ENCODE peak calls at places on chromosomes 12 and 14, in eight cellular contexts. J is tibial nerve, K is neural progenitor cell, M is HCT116, D is PC-3, O is pancreas, X is Peyer's patch, G is ovary. A is an unnamed sample. For H3K4me1 and H3K9me3, the result is how much of the 10 kb centered on the place peaks cover.

GRCh38 chr14:61321385-61322010 is at the start of gene PRKCH:
- DNase-seq in X (peak), M (peak), K (peak), G (peak), D (peak), O (peak), J (peak), A (peak)

GRCh38 chr12:125518074-125518473 is 452.8 kb downstream of the AACS start:
- DNase-seq in K (peak), M (no peak), G (no peak), J (no peak), D (no peak), O (peak), X (no peak), A (no peak)

GRCh38 chr12:116876151-116876869 is 4.9 kb downstream of the HRK start:
- DNase-seq in O (no peak), G (no peak), D (no peak), X (no peak), M (no peak), J (no peak), K (peak), A (no peak)

GRCh38 chr12:111312016-111312415 is 56.9 kb downstream of the PHETA1 start:
- DNase-seq in K (no peak), M (no peak), X (no peak), D (no peak), O (no peak), J (no peak), G (no peak), A (no peak)

GRCh38 chr12:80101126-80101525 is 1.8 kb downstream of the OTOGL start:
- DNase-seq in M (no peak), O (no peak), G (no peak), D (peak), K (no peak), J (no peak), X (no peak), A (no peak)

GRCh38 chr12:53069621-53070410 is 9.4 kb downstream of the SPRYD3 start:
- DNase-seq in G (peak), K (no peak), X (no peak), M (no peak), D (no peak), J (peak), O (peak), A (no peak)

GRCh38 chr12:5514016-5514415 is 82.1 kb downstream of the NTF3 start:
- DNase-seq in M (no peak), K (no peak), D (no peak), X (no peak), G (peak), O (no peak), J (no peak), A (no peak)

GRCh38 chr12:57135939-57136338 is 7.7 kb downstream of the LRP1 start:
- DNase-seq in D (no peak), M (no peak), J (no peak), O (no peak), K (peak), G (peak), X (no peak), A (no peak)

GRCh38 chr12:73384592-73384991 is 1112.4 kb downstream of the TRHDE start:
- DNase-seq in X (no peak), K (no peak), D (no peak), O (no peak), G (no peak), M (no peak), J (no peak), A (no peak)

GRCh38 chr14:50794063-50794645 is 36.8 kb downstream of the NIN start:
- DNase-seq in J (no peak), K (no peak), D (no peak), O (no peak), X (no peak), M (no peak), G (no peak), A (no peak)

GRCh38 chr12:80100566-80100965 is 1.2 kb downstream of the OTOGL start:
- DNase-seq in O (no peak), X (no peak), K (no peak), G (no peak), M (no peak), D (peak), J (no peak), A (no peak)

GRCh38 chr14:33679461-33680225 is 271.2 kb downstream of the EGLN3 start:
- DNase-seq in J (no peak), G (no peak), M (no peak), O (no peak), D (peak), X (no peak), K (no peak), A (no peak)
- H3K4me1 ChIP-seq in J (under half), G (under half), M (under half), O (under half), D (half or more), X (under half), K (under half), A (under half)

DNA sequence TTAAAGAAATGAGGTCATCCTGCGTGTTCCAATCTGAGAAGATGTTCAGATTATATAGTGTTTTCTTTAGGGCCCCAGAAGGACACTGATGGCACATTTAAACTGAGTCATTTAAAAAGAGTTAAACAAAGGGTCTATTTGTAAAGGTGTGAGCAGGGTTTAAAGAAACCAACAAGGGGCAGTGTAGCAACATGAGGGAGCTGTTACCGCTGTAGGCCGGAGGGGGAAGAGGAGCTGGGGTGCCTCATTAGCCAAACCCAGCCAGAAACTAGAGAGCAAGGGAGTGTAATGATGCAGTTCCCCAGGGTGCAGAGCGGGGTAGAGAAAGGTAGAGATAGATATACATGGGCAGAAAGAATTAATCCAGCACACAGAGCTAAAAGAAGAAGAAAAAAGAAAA is 160.4 kb downstream of the TBX5 start:
- DNase-seq in M (no peak), O (no peak), D (no peak), J (no peak), G (no peak), K (peak), X (no peak), A (no peak)
- TF ChIP-seq CTCF in M (peak), O (no peak), D (no peak), J (no peak), G (no peak), K (peak), X (no peak), A (no peak)

DNA sequence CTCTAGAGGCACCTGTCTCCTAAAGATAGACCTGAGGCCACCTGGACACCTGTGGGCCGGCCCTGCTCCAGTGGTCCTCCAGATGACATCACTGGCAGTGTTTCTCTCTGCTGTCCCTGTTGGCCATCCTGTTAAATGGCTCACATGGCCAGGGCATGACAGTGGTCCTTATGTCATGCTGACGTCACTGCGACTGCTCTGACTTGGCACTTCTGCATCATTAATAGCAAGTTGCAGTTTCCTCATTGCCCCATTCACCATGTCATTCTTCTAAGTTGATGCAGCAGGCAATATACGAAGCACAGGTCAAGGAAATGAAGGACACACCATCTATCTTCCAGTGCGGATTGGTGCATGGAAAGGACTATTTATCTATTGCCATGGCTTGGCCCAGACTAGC is 1468.5 kb upstream of the TMEM132C start:
- DNase-seq in J (no peak), G (no peak), M (no peak), D (no peak), K (no peak), X (no peak), O (no peak), A (no peak)
- H3K9me3 ChIP-seq in J (under half), G (under half), M (under half), D (under half), K (under half), X (under half), O (under half), A (under half)

GRCh38 chr14:95483843-95484165 is 32.6 kb downstream of the SYNE3 start:
- DNase-seq in M (no peak), K (no peak), J (no peak), G (no peak), O (no peak), D (no peak), X (no peak), A (no peak)
- H3K4me1 ChIP-seq in M (under half), K (under half), J (under half), G (under half), O (under half), D (under half), X (under half), A (under half)

DNA sequence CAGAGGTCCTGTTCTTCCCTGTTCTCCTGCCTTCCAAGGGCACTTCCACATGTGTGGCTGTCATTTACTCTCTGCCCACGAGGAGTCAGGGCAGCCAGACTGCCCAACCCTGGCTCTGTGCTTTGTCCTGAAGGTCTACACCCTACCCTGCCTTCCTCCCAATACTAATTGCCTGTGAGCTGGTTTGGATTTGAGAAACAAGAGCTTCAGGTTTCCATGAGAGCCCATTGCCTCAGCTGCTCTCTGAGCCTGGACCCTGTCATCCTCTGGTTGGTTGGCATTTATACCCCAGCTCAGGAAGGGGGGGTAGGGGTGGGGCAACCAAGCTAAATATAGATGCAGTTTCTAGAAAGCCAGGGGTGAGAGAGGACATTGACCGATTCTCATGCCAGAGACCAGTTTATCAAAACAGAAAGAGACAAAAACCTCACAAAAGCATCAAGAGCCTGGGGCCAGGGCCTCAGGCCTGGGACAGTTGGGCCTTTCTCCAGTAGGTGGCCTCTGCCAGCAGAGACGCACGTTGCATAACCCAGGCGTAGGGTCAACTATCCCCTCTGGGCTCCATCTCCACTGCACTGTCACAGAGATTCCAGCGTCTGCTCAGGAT is 34.5 kb downstream of the VDR start:
- DNase-seq in D (peak), M (no peak), G (no peak), O (no peak), J (peak), X (peak), K (peak), A (peak)
- TF ChIP-seq CTCF in D (peak), M (peak), G (no peak), O (peak), J (peak), X (peak), K (peak), A (peak)

GRCh38 chr12:31951008-31951407 is 8.2 kb upstream of the RESF1 start:
- DNase-seq in O (no peak), X (no peak), M (no peak), D (no peak), G (no peak), J (no peak), K (no peak), A (no peak)
- H3K9me3 ChIP-seq in O (under half), X (under half), M (under half), D (under half), G (under half), J (under half), K (under half), A (under half)

DNA sequence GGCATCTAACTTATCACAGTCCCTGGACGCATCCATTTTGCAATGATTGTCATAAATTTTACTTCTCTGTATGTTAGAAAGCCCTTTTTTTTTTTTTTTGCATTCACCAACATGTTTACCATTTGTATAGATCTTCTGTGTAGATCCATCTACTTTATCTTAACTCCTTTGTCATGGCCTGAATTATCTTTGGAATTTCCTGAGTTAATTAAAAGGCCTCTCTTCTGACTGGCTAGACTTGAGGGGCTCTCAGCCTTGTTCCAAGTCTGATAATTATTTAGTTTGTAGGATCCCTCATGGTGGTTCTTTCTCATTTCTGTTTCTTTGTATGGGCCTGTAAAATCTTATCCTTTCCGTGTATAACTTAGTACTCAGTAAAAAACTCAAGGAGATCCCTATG is 387.0 kb downstream of the C12orf50 start:
- DNase-seq in K (peak), D (no peak), M (no peak), J (no peak), G (no peak), X (no peak), O (no peak), A (no peak)
- H3K4me1 ChIP-seq in K (under half), D (under half), M (under half), J (under half), G (under half), X (under half), O (under half), A (under half)

GRCh38 chr12:98830657-98831056 is 185.6 kb downstream of the APAF1 start:
- DNase-seq in D (no peak), G (no peak), O (no peak), M (no peak), K (no peak), X (no peak), J (no peak), A (no peak)
- TF ChIP-seq CTCF in D (no peak), G (no peak), O (no peak), M (no peak), K (no peak), X (no peak), J (no peak), A (no peak)

GRCh38 chr14:20044243-20044642 is 8.4 kb upstream of the OR4K13 start:
- DNase-seq in M (no peak), D (no peak), O (no peak), G (no peak), K (no peak), X (no peak), J (no peak), A (no peak)
- H3K9me3 ChIP-seq in M (under half), D (under half), O (under half), G (under half), K (under half), X (under half), J (under half), A (under half)

GRCh38 chr12:114682101-114682919 is 1.7 kb downstream of the TBX3 start:
- DNase-seq in D (peak), X (no peak), J (no peak), O (no peak), M (no peak), G (no peak), K (no peak), A (no peak)

GRCh38 chr12:114681149-114681849 is 2.7 kb downstream of the TBX3 start:
- DNase-seq in D (peak), J (no peak), O (no peak), M (no peak), K (no peak), X (no peak), G (no peak), A (no peak)

GRCh38 chr12:114679942-114680341 is 4.0 kb downstream of the TBX3 start:
- DNase-seq in O (no peak), J (no peak), K (no peak), X (no peak), D (peak), G (no peak), M (no peak), A (no peak)

GRCh38 chr12:114679452-114679875 is 4.5 kb downstream of the TBX3 start:
- DNase-seq in M (no peak), K (peak), G (no peak), X (no peak), O (no peak), D (peak), J (no peak), A (no peak)

DNA sequence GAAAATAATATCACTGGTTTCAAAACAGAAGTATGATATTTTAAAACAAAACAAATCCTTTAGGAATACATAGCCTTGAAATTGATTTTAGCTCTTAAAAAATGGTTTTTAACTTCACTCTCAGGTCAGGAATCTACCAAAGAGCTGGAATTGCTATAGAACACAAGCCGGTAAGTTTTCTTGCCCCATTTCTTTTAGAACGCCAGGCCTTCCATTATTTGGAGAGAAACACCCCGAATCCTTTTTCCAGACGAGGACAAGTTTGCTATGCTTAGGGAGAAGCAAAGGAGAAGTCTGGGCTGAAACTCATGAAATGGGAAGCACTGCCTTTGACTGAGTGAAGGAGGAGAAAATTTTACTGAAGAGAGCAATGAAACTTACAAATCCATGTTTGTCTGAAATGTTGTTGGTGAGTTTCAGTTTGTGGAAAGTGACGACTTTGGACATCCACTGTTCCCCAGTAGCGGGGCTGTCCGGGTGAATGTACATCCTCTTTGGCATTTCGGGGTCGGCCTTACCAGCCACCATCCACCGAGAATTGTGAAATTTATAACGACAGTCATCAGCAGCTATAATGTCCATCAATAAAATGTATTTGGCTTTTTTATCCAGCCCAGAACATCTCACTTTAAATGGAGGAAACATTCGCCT is 3.4 kb downstream of the TBX3 start:
- DNase-seq in K (no peak), D (peak), M (no peak), G (no peak), X (no peak), O (no peak), J (no peak), A (no peak)
- H3K4me1 ChIP-seq in K (under half), D (half or more), M (under half), G (under half), X (under half), O (under half), J (under half), A (under half)

A was measured in thyroid gland.